ENCODE peak calls at places on chromosome 12, in nine cellular contexts. M, L, R, E, K, D, O, I and H are unnamed samples.

GRCh38 chr12:19620222-19620621 is 180.9 kb downstream of the AEBP2 start:
- DNase-seq in M (peak), L (no peak), R (no peak), E (no peak), K (no peak), D (no peak), O (no peak), I (no peak), H (no peak)

GRCh38 chr12:40178701-40179100 is 46.1 kb upstream of the LRRK2 start:
- DNase-seq in M (no peak), L (no peak), R (no peak), E (no peak), K (no peak), D (no peak), O (no peak), I (no peak), H (no peak)

GRCh38 chr12:1457901-1458300 is 136.5 kb downstream of the FBXL14 start:
- DNase-seq in M (no peak), L (no peak), R (no peak), E (peak), K (no peak), D (no peak), O (peak), I (no peak), H (no peak)

GRCh38 chr12:126093911-126094310 is 1028.7 kb downstream of the AACS start:
- DNase-seq in M (no peak), L (no peak), R (no peak), E (no peak), K (no peak), D (no peak), O (no peak), I (peak), H (no peak)

GRCh38 chr12:52672321-52672933 is 7.8 kb downstream of the KRT1 start:
- DNase-seq in M (no peak), L (no peak), R (no peak), E (no peak), K (no peak), D (no peak), O (peak), I (no peak), H (no peak)

GRCh38 chr12:7209958-7210357 is 20.5 kb downstream of the PEX5 start:
- DNase-seq in M (no peak), L (no peak), R (no peak), E (no peak), K (no peak), D (no peak), O (no peak), I (no peak), H (no peak)

GRCh38 chr12:28059220-28059619 is 86.7 kb upstream of the PTHLH start:
- DNase-seq in M (no peak), L (no peak), R (no peak), E (no peak), K (no peak), D (no peak), O (no peak), I (no peak), H (no peak)

GRCh38 chr12:91926810-91927209 is 218.8 kb downstream of the BTG1 start:
- DNase-seq in M (no peak), L (no peak), R (no peak), E (no peak), K (no peak), D (no peak), O (no peak), I (no peak), H (no peak)

GRCh38 chr12:131830335-131831020 is 2.3 kb downstream of the MMP17 start:
- DNase-seq in M (peak), L (peak), R (peak), E (peak), K (no peak), D (peak), O (peak), I (peak), H (peak)

GRCh38 chr12:95774311-95775045 is 16.1 kb downstream of the NTN4 start:
- DNase-seq in M (no peak), L (no peak), R (no peak), E (no peak), K (no peak), D (no peak), O (no peak), I (no peak), H (no peak)

GRCh38 chr12:57640156-57641042 is 7.4 kb upstream of the B4GALNT1 start:
- DNase-seq in M (no peak), L (no peak), R (no peak), E (no peak), K (no peak), D (no peak), O (no peak), I (no peak), H (no peak)

GRCh38 chr12:26953447-26953846 is 15.2 kb downstream of the FGFR1OP2 start:
- DNase-seq in M (no peak), L (no peak), R (no peak), E (no peak), K (no peak), D (no peak), O (no peak), I (no peak), H (no peak)

GRCh38 chr12:64824500-64825142 is at the start of gene TBC1D30:
- DNase-seq in M (no peak), L (no peak), R (peak), E (no peak), K (no peak), D (no peak), O (no peak), I (peak), H (no peak)

GRCh38 chr12:7460375-7461259 is 16.7 kb upstream of the CD163L1 start:
- DNase-seq in M (peak), L (no peak), R (no peak), E (peak), K (peak), D (peak), O (peak), I (peak), H (no peak)

GRCh38 chr12:43113616-43114015 is 438.4 kb downstream of the ADAMTS20 start:
- DNase-seq in M (no peak), L (no peak), R (no peak), E (no peak), K (no peak), D (no peak), O (no peak), I (no peak), H (no peak)

GRCh38 chr12:132308311-132309161 is 20.9 kb downstream of the GALNT9 start:
- DNase-seq in M (no peak), L (no peak), R (peak), E (no peak), K (no peak), D (no peak), O (no peak), I (no peak), H (no peak)

GRCh38 chr12:125081427-125081826 is 16.2 kb downstream of the AACS start:
- DNase-seq in M (no peak), L (no peak), R (no peak), E (no peak), K (no peak), D (no peak), O (no peak), I (peak), H (no peak)

GRCh38 chr12:57280234-57281062 is 29.5 kb upstream of the STAC3 start:
- DNase-seq in M (peak), L (no peak), R (no peak), E (peak), K (peak), D (peak), O (peak), I (no peak), H (no peak)